ENCODE peak calls at places on chromosomes 4 and X, in ten cellular contexts. L is uterus; K is CD4-positive, alpha-beta T cell; M is IMR-90; G is endodermal cell; O is ovary; X is transverse colon; T is body of pancreas; P is gastrocnemius medialis; C is trophoblast cell. V is an unnamed sample.

GRCh38 chrX:130030826-130031225 is 48.4 kb downstream of the BCORL1 start:
- DNase-seq in G (peak), L (no peak), K (no peak), P (no peak), M (no peak), C (no peak), O (no peak), X (no peak), T (no peak), V (no peak)

GRCh38 chr4:40954119-40954668 is 204.4 kb downstream of the NSUN7 start:
- DNase-seq in C (no peak), K (no peak), L (no peak), X (no peak), M (no peak), T (no peak), O (no peak), G (no peak), P (no peak), V (no peak)

GRCh38 chr4:41209187-41209586 is 5.2 kb downstream of the APBB2 start:
- DNase-seq in K (no peak), X (peak), P (no peak), T (peak), M (no peak), C (peak), G (no peak), O (no peak), L (no peak), V (no peak)

GRCh38 chrX:13131511-13132137 is 87.2 kb upstream of the FAM9C start:
- DNase-seq in K (no peak), X (no peak), O (no peak), M (no peak), C (no peak), L (no peak), G (no peak), P (no peak), T (no peak), V (no peak)

GRCh38 chrX:31314921-31315320 is 243.1 kb upstream of the FTHL17 start:
- DNase-seq in P (no peak), X (no peak), L (no peak), G (no peak), K (no peak), T (no peak), O (no peak), C (no peak), M (peak), V (no peak)

GRCh38 chrX:132146456-132146855 is 18.6 kb upstream of the FRMD7 start:
- DNase-seq in P (no peak), C (peak), X (no peak), K (no peak), G (no peak), T (no peak), M (no peak), O (no peak), L (no peak), V (no peak)

GRCh38 chr4:30256105-30256828 is 463.9 kb upstream of the PCDH7 start:
- DNase-seq in G (peak), X (no peak), O (no peak), K (no peak), L (no peak), P (no peak), C (no peak), T (no peak), M (no peak), V (no peak)

GRCh38 chr4:98232202-98232601 is 29.0 kb upstream of the RAP1GDS1 start:
- DNase-seq in O (no peak), G (no peak), K (no peak), M (peak), L (no peak), P (no peak), X (no peak), T (no peak), C (no peak), V (no peak)

GRCh38 chrX:103483720-103484119 is 35.6 kb downstream of the RAB40A start:
- DNase-seq in P (no peak), C (no peak), O (no peak), G (no peak), K (no peak), M (no peak), L (no peak), X (no peak), T (no peak), V (no peak)

GRCh38 chr4:113278324-113278934 is 229.0 kb downstream of the ANK2 start:
- DNase-seq in K (peak), G (peak), X (peak), C (peak), O (peak), T (peak), M (peak), P (peak), L (peak), V (peak)

GRCh38 chrX:129769467-129770154 is 10.1 kb upstream of the SASH3 start:
- DNase-seq in P (no peak), O (no peak), T (no peak), C (no peak), L (no peak), K (peak), G (no peak), M (no peak), X (peak), V (no peak)

GRCh38 chr4:23290656-23291055 is 597.9 kb downstream of the GBA3 start:
- DNase-seq in L (no peak), K (no peak), X (no peak), G (no peak), P (peak), O (no peak), T (no peak), M (no peak), C (no peak), V (no peak)

GRCh38 chrX:155632424-155633100 is 19.8 kb upstream of the TMLHE start:
- DNase-seq in K (no peak), X (no peak), M (peak), T (no peak), G (no peak), L (no peak), C (peak), O (no peak), P (no peak), V (no peak)

GRCh38 chr4:82268050-82268825 is 105.6 kb downstream of the HNRNPD start:
- DNase-seq in X (peak), G (peak), C (peak), P (peak), M (peak), T (peak), K (peak), L (peak), O (peak), V (peak)

GRCh38 chr4:173489514-173489913 is 40.5 kb downstream of the HAND2 start:
- DNase-seq in M (peak), C (no peak), G (no peak), L (no peak), P (no peak), K (no peak), T (no peak), X (no peak), O (no peak), V (no peak)

GRCh38 chr4:133596459-133596858 is 447.4 kb downstream of the PCDH10 start:
- DNase-seq in C (no peak), O (no peak), X (no peak), G (peak), P (no peak), T (no peak), L (no peak), M (no peak), K (no peak), V (no peak)

GRCh38 chr4:24913099-24913445 is 230 bp upstream of the CCDC149 start:
- DNase-seq in C (peak), O (no peak), P (no peak), L (peak), X (no peak), K (no peak), G (no peak), M (no peak), T (no peak), V (no peak)

GRCh38 chr4:29295280-29295679 is 1424.9 kb upstream of the PCDH7 start:
- DNase-seq in X (no peak), K (no peak), P (no peak), O (no peak), L (no peak), G (no peak), T (no peak), C (no peak), M (peak), V (no peak)

GRCh38 chrX:16646366-16647168 is 3.4 kb upstream of the S100G start:
- DNase-seq in G (no peak), O (no peak), X (no peak), K (no peak), M (no peak), P (no peak), T (no peak), L (no peak), C (no peak), V (no peak)

GRCh38 chr4:74157116-74157742 is 689 bp upstream of the MTHFD2L start:
- DNase-seq in T (no peak), L (no peak), X (no peak), O (no peak), C (peak), P (no peak), K (no peak), M (peak), G (no peak), V (no peak)

GRCh38 chr4:74159397-74159709 is 1.4 kb downstream of the MTHFD2L start:
- DNase-seq in O (no peak), L (no peak), T (no peak), K (no peak), P (no peak), G (no peak), M (no peak), C (no peak), X (no peak), V (no peak)

GRCh38 chr4:74157743-74158560 is at the start of gene MTHFD2L:
- DNase-seq in O (peak), K (peak), P (peak), M (peak), G (peak), C (peak), X (peak), L (peak), T (peak), V (peak)

GRCh38 chr4:74158561-74159396 is 861 bp downstream of the MTHFD2L start:
- DNase-seq in T (no peak), P (no peak), O (no peak), K (no peak), C (peak), M (peak), X (no peak), G (no peak), L (no peak), V (no peak)

GRCh38 chr4:74156521-74156920 is 1.4 kb upstream of the MTHFD2L start:
- DNase-seq in X (no peak), O (no peak), T (no peak), K (no peak), C (no peak), M (no peak), G (no peak), P (no peak), L (no peak), V (no peak)
- H3K27ac ChIP-seq in X (peak), O (no peak), T (peak), K (no peak), C (no peak), M (no peak), G (no peak), P (no peak), L (no peak), V (no peak)

GRCh38 chrX:2748815-2749188 is 3.0 kb upstream of the XG start:
- DNase-seq in O (no peak), G (no peak), X (no peak), T (no peak), K (no peak), P (no peak), L (no peak), C (no peak), M (no peak), V (no peak)
- H3K27ac ChIP-seq in O (no peak), G (no peak), X (no peak), T (no peak), K (no peak), P (no peak), L (no peak), C (no peak), M (no peak), V (no peak)

GRCh38 chr4:125322363-125322730 is 7.6 kb downstream of the FAT4 start:
- DNase-seq in O (no peak), P (peak), C (no peak), G (no peak), L (no peak), X (no peak), K (no peak), T (no peak), M (peak), V (no peak)
- H3K27ac ChIP-seq in O (no peak), P (peak), C (no peak), G (no peak), L (peak), X (peak), K (no peak), T (no peak), M (no peak), V (peak)

GRCh38 chr4:148632476-148632875 is 190.3 kb upstream of the NR3C2 start:
- DNase-seq in C (no peak), T (no peak), L (no peak), O (no peak), G (no peak), X (no peak), M (no peak), K (no peak), P (no peak), V (no peak)
- H3K27ac ChIP-seq in C (no peak), T (no peak), L (no peak), O (no peak), G (no peak), X (no peak), M (no peak), K (no peak), P (no peak), V (no peak)

GRCh38 chrX:15617111-15617510 is 16.4 kb upstream of the ACE2 start:
- DNase-seq in O (no peak), M (no peak), L (no peak), G (no peak), P (no peak), T (no peak), X (no peak), C (peak), K (no peak), V (no peak)

GRCh38 chrX:15623074-15623473 is 22.3 kb upstream of the ACE2 start:
- DNase-seq in M (no peak), P (no peak), O (no peak), X (no peak), C (no peak), L (no peak), K (no peak), T (no peak), G (no peak), V (no peak)

GRCh38 chrX:15616531-15616930 is 15.8 kb upstream of the ACE2 start:
- DNase-seq in C (no peak), T (no peak), G (no peak), L (no peak), P (no peak), X (no peak), K (no peak), O (no peak), M (no peak), V (no peak)

DNA sequence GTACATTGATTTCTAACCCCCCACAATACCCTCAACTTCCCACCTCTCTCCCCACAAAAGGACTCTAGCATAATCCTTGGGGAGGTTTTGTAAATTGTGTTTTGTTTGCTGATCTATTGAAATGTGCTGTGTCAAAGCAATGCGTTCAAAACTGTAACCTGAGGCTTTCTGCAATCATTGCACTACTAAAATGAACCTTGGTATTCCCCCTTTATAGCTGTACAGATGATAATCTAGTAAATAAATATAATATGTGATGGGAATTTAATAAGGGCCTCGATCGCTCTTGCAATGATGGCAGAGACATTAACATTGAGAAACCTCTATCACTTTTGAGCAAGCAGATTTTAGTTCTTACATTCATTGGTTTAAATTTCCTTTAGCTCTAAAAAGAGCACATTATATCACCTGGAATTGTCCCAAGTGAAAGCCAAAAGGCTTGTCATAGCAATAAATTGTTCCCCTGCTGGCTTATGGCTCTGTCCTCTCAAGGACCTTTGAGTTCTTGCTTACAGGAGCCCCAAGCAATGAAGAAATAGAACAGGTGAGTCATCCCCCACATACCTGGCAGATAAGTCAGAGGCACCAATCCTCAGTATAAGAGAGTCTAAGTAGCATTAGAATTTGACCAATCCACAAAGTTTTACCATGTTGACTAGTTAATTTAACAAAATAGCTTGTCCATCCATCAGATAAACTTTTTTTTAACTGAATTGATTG is 18.5 kb upstream of the ACE2 start:
- DNase-seq in P (peak), X (peak), O (no peak), M (peak), T (no peak), K (no peak), G (no peak), L (no peak), C (peak), V (no peak)
- H3K27ac ChIP-seq in P (no peak), X (peak), O (no peak), M (no peak), T (no peak), K (no peak), G (no peak), L (no peak), C (no peak), V (no peak)

GRCh38 chr4:1873291-1873690 is 2.1 kb downstream of the NSD2 start:
- DNase-seq in X (no peak), K (no peak), L (no peak), P (no peak), M (no peak), O (no peak), C (no peak), G (no peak), T (no peak), V (no peak)

GRCh38 chr4:1872918-1873269 is 1.7 kb downstream of the NSD2 start:
- DNase-seq in O (no peak), L (no peak), K (no peak), T (no peak), X (no peak), M (peak), C (no peak), P (no peak), G (no peak), V (no peak)

GRCh38 chr4:1871471-1872021 is 353 bp downstream of the NSD2 start:
- DNase-seq in K (no peak), O (peak), L (peak), C (peak), X (peak), M (no peak), P (no peak), T (peak), G (peak), V (no peak)

GRCh38 chr4:1874207-1874606 is 3.0 kb downstream of the NSD2 start:
- DNase-seq in G (no peak), L (no peak), P (no peak), C (no peak), T (no peak), K (no peak), O (no peak), X (peak), M (no peak), V (no peak)

DNA sequence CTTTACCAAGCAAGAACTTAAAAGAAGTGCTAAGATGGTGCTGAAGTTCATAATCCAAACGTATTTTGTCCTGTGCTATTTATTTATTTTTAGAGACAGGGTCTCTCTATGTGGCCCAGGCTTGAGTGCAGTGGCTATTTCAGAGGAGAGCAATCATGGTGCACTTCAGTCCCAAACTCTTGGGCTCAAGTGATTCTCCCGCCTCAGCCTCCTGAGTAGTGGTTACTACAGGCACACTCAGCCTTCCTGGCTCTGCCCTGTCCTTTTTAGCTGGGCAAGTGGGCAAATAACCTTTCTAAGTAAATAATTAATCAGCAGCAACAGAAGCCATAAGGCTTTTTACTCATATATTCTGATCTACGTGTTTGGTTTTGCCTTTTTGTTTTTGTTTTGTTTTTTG is 2.6 kb downstream of the NSD2 start:
- DNase-seq in X (no peak), T (peak), P (no peak), M (no peak), L (no peak), O (no peak), K (no peak), C (no peak), G (no peak), V (no peak)
- H3K27ac ChIP-seq in X (peak), T (peak), P (no peak), M (peak), L (no peak), O (no peak), K (no peak), C (no peak), G (no peak), V (no peak)

V was measured in substantia nigra.